ENCODE peak calls at places on chromosomes 3 and 15, in ten cellular contexts. X is ecto neural progenitor cell; O is HFFc6; U is epithelial cell of esophagus; I is GM12878; S is stimulated activated CD4-positive, alpha-beta T cell treated with anti-CD3 and anti-CD28 coated beads, Interleukin-4, amount 100 ng/mL, for 48 hours; C is non-pigmented ciliary epithelial cell; F is astrocyte; P is mammary epithelial cell; G is hepatic stellate cell. Q is an unnamed sample.
A peak's percentile ranks its signal among the peaks of the same experiment; 100 is the strongest.

GRCh38 chr3:169028716-169029115 is 634.8 kb downstream of the MECOM start:
- DNase-seq in X (no peak), O (no peak), U (peak; percentile 68), I (no peak), S (no peak), C (no peak), F (peak; percentile 34), P (peak; percentile 85), G (no peak), Q (no peak)

GRCh38 chr3:121692010-121692699 is 31.5 kb upstream of the HCLS1 start:
- DNase-seq in X (no peak), O (no peak), U (no peak), I (no peak), S (no peak), C (no peak), F (no peak), P (no peak), G (no peak), Q (no peak)

GRCh38 chr3:124498891-124499290 is 231.4 kb upstream of the UMPS start:
- DNase-seq in X (no peak), O (no peak), U (peak; percentile 46), I (no peak), S (no peak), C (no peak), F (peak; percentile 4), P (peak; percentile 13), G (no peak), Q (no peak)

GRCh38 chr15:58748787-58749531 is 548 bp downstream of the ADAM10 start:
- DNase-seq in X (peak; percentile 83), O (peak; percentile 9), U (peak; percentile 42), I (no peak), S (peak; percentile 33), C (no peak), F (no peak), P (peak; percentile 44), G (peak; percentile 40), Q (peak; percentile 52)

GRCh38 chr3:33807190-33807589 is 8.8 kb downstream of the PDCD6IP start:
- DNase-seq in X (no peak), O (no peak), U (no peak), I (no peak), S (no peak), C (no peak), F (no peak), P (no peak), G (no peak), Q (no peak)

GRCh38 chr3:8713901-8714759 is 19.5 kb upstream of the CAV3 start:
- DNase-seq in X (no peak), O (no peak), U (peak; percentile 14), I (no peak), S (no peak), C (no peak), F (no peak), P (no peak), G (no peak), Q (no peak)

GRCh38 chr3:171162986-171163723 is 136.6 kb upstream of the SLC2A2 start:
- DNase-seq in X (no peak), O (no peak), U (no peak), I (no peak), S (no peak), C (no peak), F (no peak), P (no peak), G (no peak), Q (no peak)

GRCh38 chr3:13167064-13167743 is 94.0 kb upstream of the IQSEC1 start:
- DNase-seq in X (no peak), O (no peak), U (no peak), I (no peak), S (no peak), C (no peak), F (no peak), P (no peak), G (no peak), Q (no peak)

GRCh38 chr15:90035095-90035834 is 34.1 kb downstream of the ZNF710 start:
- DNase-seq in X (no peak), O (no peak), U (peak; percentile 79), I (no peak), S (no peak), C (peak; percentile 18), F (peak; percentile 70), P (no peak), G (no peak), Q (peak; percentile 59)

GRCh38 chr3:178706411-178706810 is 170.2 kb downstream of the KCNMB2 start:
- DNase-seq in X (no peak), O (no peak), U (peak; percentile 30), I (no peak), S (no peak), C (no peak), F (no peak), P (no peak), G (no peak), Q (peak; percentile 68)

GRCh38 chr3:59273976-59274375 is 224.2 kb upstream of the CFAP20DC start:
- DNase-seq in X (no peak), O (no peak), U (peak; percentile 39), I (no peak), S (no peak), C (no peak), F (peak; percentile 53), P (no peak), G (no peak), Q (no peak)

GRCh38 chr15:74417230-74417629 is 16.5 kb downstream of the SEMA7A start:
- DNase-seq in X (no peak), O (peak; percentile 82), U (peak; percentile 60), I (no peak), S (no peak), C (no peak), F (peak; percentile 73), P (peak; percentile 57), G (peak; percentile 87), Q (no peak)

GRCh38 chr3:174247671-174248070 is 611.5 kb upstream of the NAALADL2 start:
- DNase-seq in X (no peak), O (no peak), U (no peak), I (no peak), S (no peak), C (no peak), F (no peak), P (no peak), G (no peak), Q (no peak)

GRCh38 chr3:22296641-22297040 is 545.6 kb upstream of the ZNF385D start:
- DNase-seq in X (no peak), O (no peak), U (peak; percentile 7), I (no peak), S (no peak), C (no peak), F (peak; percentile 1), P (no peak), G (no peak), Q (no peak)

GRCh38 chr3:51581529-51581928 is 43.0 kb downstream of the RAD54L2 start:
- DNase-seq in X (no peak), O (no peak), U (peak; percentile 57), I (no peak), S (no peak), C (no peak), F (no peak), P (peak; percentile 2), G (no peak), Q (peak; percentile 5)

GRCh38 chr15:70643106-70643782 is 120.1 kb downstream of the UACA start:
- DNase-seq in X (no peak), O (no peak), U (no peak), I (no peak), S (no peak), C (no peak), F (no peak), P (no peak), G (no peak), Q (no peak)

GRCh38 chr3:149134560-149134959 is 5.1 kb downstream of the HPS3 start:
- DNase-seq in X (no peak), O (peak; percentile 69), U (peak; percentile 24), I (no peak), S (no peak), C (no peak), F (peak; percentile 58), P (peak; percentile 32), G (peak; percentile 28), Q (peak; percentile 92)

GRCh38 chr15:37014566-37014965 is 85.8 kb downstream of the MEIS2 start:
- DNase-seq in X (no peak), O (no peak), U (no peak), I (no peak), S (no peak), C (no peak), F (no peak), P (no peak), G (no peak), Q (peak; percentile 47)

GRCh38 chr3:182233405-182233804 is 521.7 kb downstream of the SOX2 start:
- DNase-seq in X (no peak), O (no peak), U (no peak), I (no peak), S (no peak), C (no peak), F (no peak), P (no peak), G (no peak), Q (no peak)

GRCh38 chr3:2099028-2099671 is 484 bp downstream of the CNTN4 start:
- DNase-seq in X (peak; percentile 78), O (no peak), U (no peak), I (no peak), S (no peak), C (no peak), F (no peak), P (no peak), G (no peak), Q (no peak)

GRCh38 chr3:132210476-132211346 is 106.5 kb upstream of the ACP3 start:
- DNase-seq in X (no peak), O (no peak), U (peak; percentile 55), I (no peak), S (peak; percentile 6), C (no peak), F (no peak), P (peak; percentile 41), G (no peak), Q (peak; percentile 18)

GRCh38 chr15:35557544-35557943 is 11.6 kb upstream of the DPH6 start:
- DNase-seq in X (no peak), O (peak; percentile 95), U (peak; percentile 90), I (no peak), S (no peak), C (peak; percentile 71), F (peak; percentile 89), P (peak; percentile 83), G (peak; percentile 16), Q (peak; percentile 74)

GRCh38 chr3:150237490-150237889 is 170.6 kb upstream of the TSC22D2 start:
- DNase-seq in X (no peak), O (peak; percentile 68), U (peak; percentile 92), I (no peak), S (no peak), C (no peak), F (peak; percentile 81), P (peak; percentile 94), G (no peak), Q (peak; percentile 98)

GRCh38 chr15:83762367-83762766 is 108.4 kb downstream of the ADAMTSL3 start:
- DNase-seq in X (no peak), O (no peak), U (no peak), I (no peak), S (no peak), C (no peak), F (no peak), P (no peak), G (no peak), Q (no peak)

GRCh38 chr3:117939628-117940027 is 1095.0 kb downstream of the IGSF11 start:
- DNase-seq in X (no peak), O (no peak), U (no peak), I (no peak), S (no peak), C (no peak), F (no peak), P (no peak), G (no peak), Q (no peak)

GRCh38 chr3:43345877-43346276 is 59.5 kb downstream of the SNRK start:
- DNase-seq in X (no peak), O (peak; percentile 72), U (no peak), I (no peak), S (no peak), C (peak; percentile 48), F (peak; percentile 72), P (peak; percentile 21), G (peak; percentile 67), Q (peak; percentile 61)

GRCh38 chr15:70018646-70019600 is 78.8 kb downstream of the TLE3 start:
- DNase-seq in X (no peak), O (no peak), U (no peak), I (no peak), S (no peak), C (no peak), F (no peak), P (no peak), G (no peak), Q (no peak)

GRCh38 chr3:141366285-141367037 is 1.8 kb upstream of the ZBTB38 start:
- DNase-seq in X (no peak), O (peak; percentile 91), U (peak; percentile 83), I (no peak), S (no peak), C (peak; percentile 96), F (peak; percentile 99), P (peak; percentile 87), G (peak; percentile 60), Q (peak; percentile 98)